ENCODE peak calls at places on chromosome 6, in six cellular contexts. D is fibroblast of the conjunctiva; P is activated T-cell treated with anti-CD3 and anti-CD28 coated beads, Interleukin-2, amount 50 U/mL, for 4 hours; I is thoracic aorta; R is GM12864; L is NAMALWA. A is an unnamed sample.

GRCh38 chr6:91241946-91242613 is 655.2 kb upstream of the MAP3K7 start:
- DNase-seq in D (no peak), P (no peak), I (no peak), R (no peak), L (no peak), A (no peak)

GRCh38 chr6:152461556-152461955 is 175.6 kb downstream of the SYNE1 start:
- DNase-seq in D (no peak), P (no peak), I (no peak), R (no peak), L (no peak), A (no peak)

GRCh38 chr6:17490724-17491123 is 97.3 kb downstream of the CAP2 start:
- DNase-seq in D (no peak), P (no peak), I (no peak), R (no peak), L (no peak), A (no peak)

GRCh38 chr6:78580923-78581322 is 286.4 kb upstream of the IRAK1BP1 start:
- DNase-seq in D (no peak), P (no peak), I (no peak), R (no peak), L (no peak), A (no peak)

GRCh38 chr6:113684382-113684901 is 172.7 kb upstream of the MARCKS start:
- DNase-seq in D (no peak), P (no peak), I (no peak), R (no peak), L (no peak), A (no peak)

GRCh38 chr6:157989541-157990289 is 8.1 kb downstream of the SYNJ2 start:
- DNase-seq in D (no peak), P (no peak), I (no peak), R (no peak), L (no peak), A (no peak)

GRCh38 chr6:132041706-132042105 is 90.5 kb upstream of the CCN2 start:
- DNase-seq in D (no peak), P (no peak), I (no peak), R (no peak), L (no peak), A (no peak)

GRCh38 chr6:95233879-95234278 is 343.5 kb upstream of the MANEA start:
- DNase-seq in D (no peak), P (no peak), I (no peak), R (no peak), L (no peak), A (no peak)

GRCh38 chr6:167684276-167685104 is 142.2 kb upstream of the AFDN start:
- DNase-seq in D (no peak), P (no peak), I (no peak), R (no peak), L (no peak), A (no peak)

GRCh38 chr6:148240866-148241477 is 101.7 kb upstream of the SASH1 start:
- DNase-seq in D (no peak), P (no peak), I (no peak), R (no peak), L (no peak), A (no peak)

GRCh38 chr6:33707771-33708170 is 3.7 kb downstream of the UQCC2 start:
- DNase-seq in D (no peak), P (no peak), I (no peak), R (no peak), L (no peak), A (no peak)

GRCh38 chr6:23244300-23244699 is 674.9 kb downstream of the HDGFL1 start:
- DNase-seq in D (peak), P (no peak), I (no peak), R (no peak), L (no peak), A (no peak)

A was measured in GM12878.